ENCODE peak calls at places on chromosomes 2 and 18, in six cellular contexts. G is A549, S is HepG2, R is K562, F is H1, N is SK-N-SH. T is an unnamed sample.

GRCh38 chr2:223042704-223043118 is 9.3 kb upstream of the KCNE4 start:
- DNase-seq in S (no peak), N (no peak), G (peak), R (peak), F (no peak), T (no peak)

GRCh38 chr2:172179045-172179742 is 76.5 kb upstream of the DLX2 start:
- DNase-seq in F (no peak), R (no peak), S (no peak), N (no peak), G (no peak), T (no peak)

GRCh38 chr2:73031725-73032701 is 39.5 kb downstream of the SFXN5 start:
- DNase-seq in G (peak), F (no peak), R (no peak), N (no peak), S (peak), T (no peak)

GRCh38 chr2:119659601-119660342 is 19.2 kb upstream of the TMEM177 start:
- DNase-seq in N (peak), R (peak), S (peak), G (peak), F (peak), T (no peak)

GRCh38 chr2:42196403-42197267 is 27.5 kb downstream of the EML4 start:
- DNase-seq in G (peak), N (peak), R (peak), S (peak), F (no peak), T (peak)

GRCh38 chr2:143632751-143633374 is 503.6 kb downstream of the ARHGAP15 start:
- DNase-seq in S (no peak), N (no peak), G (no peak), F (no peak), R (no peak), T (no peak)

GRCh38 chr2:20182241-20182931 is 42.5 kb downstream of the SDC1 start:
- DNase-seq in F (no peak), R (peak), G (peak), S (no peak), N (no peak), T (no peak)

GRCh38 chr2:160014227-160014626 is 48.2 kb downstream of the PLA2R1 start:
- DNase-seq in F (no peak), S (no peak), N (no peak), R (no peak), G (no peak), T (no peak)

GRCh38 chr2:230682546-230682945 is 30.1 kb upstream of the CAB39 start:
- DNase-seq in F (no peak), G (no peak), N (no peak), R (no peak), S (no peak), T (no peak)

GRCh38 chr2:240685771-240686371 is 3.2 kb upstream of the AQP12B start:
- DNase-seq in R (peak), F (peak), S (no peak), N (peak), G (no peak), T (no peak)

GRCh38 chr2:3492951-3493609 is 26.3 kb downstream of the ADI1 start:
- DNase-seq in N (peak), G (no peak), F (no peak), R (no peak), S (peak), T (no peak)

GRCh38 chr2:233059547-233059796 is 670 bp upstream of the INPP5D start:
- DNase-seq in R (no peak), N (no peak), G (no peak), F (no peak), S (peak), T (no peak)

GRCh38 chr18:57002627-57003026 is 144.3 kb upstream of the BOD1L2 start:
- DNase-seq in N (no peak), F (no peak), S (peak), G (no peak), R (no peak), T (no peak)

GRCh38 chr2:195094330-195094729 is 562.7 kb upstream of the SLC39A10 start:
- DNase-seq in F (no peak), N (no peak), R (no peak), G (peak), S (no peak), T (peak)

GRCh38 chr2:16257001-16257724 is 316.8 kb downstream of the MYCN start:
- DNase-seq in R (no peak), N (no peak), S (no peak), G (no peak), F (no peak), T (no peak)

GRCh38 chr18:48336332-48336731 is 72.9 kb downstream of the ZBTB7C start:
- DNase-seq in F (no peak), G (no peak), R (peak), S (no peak), N (no peak), T (no peak)

GRCh38 chr2:194333091-194333490 is 1323.9 kb upstream of the SLC39A10 start:
- DNase-seq in S (no peak), N (no peak), F (no peak), R (no peak), G (no peak), T (no peak)

GRCh38 chr2:27223416-27223815 is 6.2 kb downstream of the CAD start:
- DNase-seq in N (no peak), F (no peak), R (no peak), S (no peak), G (no peak), T (no peak)

GRCh38 chr2:217899231-217900009 is 103.4 kb downstream of the TNS1 start:
- DNase-seq in R (peak), N (peak), G (peak), F (peak), S (peak), T (no peak)

GRCh38 chr2:108583903-108584520 is 49.7 kb downstream of the LIMS1 start:
- DNase-seq in N (peak), F (no peak), R (peak), S (peak), G (peak), T (no peak)

GRCh38 chr18:37419866-37420265 is 145.7 kb downstream of the CELF4 start:
- DNase-seq in R (no peak), F (no peak), N (no peak), G (no peak), S (no peak), T (no peak)

GRCh38 chr18:77090546-77091200 is 41.9 kb downstream of the MBP start:
- DNase-seq in N (no peak), S (no peak), G (no peak), F (no peak), R (no peak), T (no peak)

DNA sequence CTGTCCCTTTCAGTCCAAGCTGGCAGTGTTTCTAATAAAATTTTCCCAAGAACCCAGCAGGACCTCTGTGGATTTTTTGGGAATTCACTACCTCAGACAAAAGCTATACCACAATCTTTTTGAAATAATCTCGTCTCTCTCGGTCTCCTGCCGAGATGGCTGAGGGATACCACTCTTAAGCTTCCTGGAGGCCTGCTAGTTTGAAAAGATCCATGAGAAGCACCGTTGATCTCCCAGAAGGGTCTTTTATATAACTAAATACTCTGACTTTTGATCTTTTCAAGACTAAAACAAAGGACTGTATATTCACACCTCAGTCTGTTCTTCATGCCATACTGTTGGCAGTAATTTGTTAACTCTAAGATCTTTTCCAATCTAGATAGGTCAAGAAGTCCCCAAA is 141.7 kb downstream of the UPP2 start:
- DNase-seq in R (no peak), N (no peak), S (no peak), F (no peak), G (no peak), T (no peak)
- TF ChIP-seq CHD2 in R (no peak), N (no peak), S (no peak), F (no peak), G (no peak), T (no peak)

DNA sequence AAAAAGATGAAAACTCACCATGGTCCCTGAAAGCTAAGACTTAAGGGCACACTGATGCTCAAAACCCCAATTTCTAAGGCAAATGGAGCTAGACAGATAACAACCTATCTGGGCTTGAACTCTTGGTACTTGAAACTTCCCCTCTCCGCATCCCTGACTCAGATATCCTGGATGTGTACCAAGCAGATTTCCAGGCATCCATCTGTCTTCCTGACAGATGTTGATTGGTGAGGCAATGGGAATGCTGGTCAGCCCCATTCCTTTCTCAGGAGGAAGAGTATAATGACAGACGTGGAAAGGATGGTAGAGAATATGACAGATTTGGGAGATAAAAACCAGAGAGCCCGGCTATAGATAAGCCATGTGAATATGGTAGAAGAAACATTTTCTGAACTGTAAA is 69.2 kb downstream of the ADD2 start:
- DNase-seq in G (no peak), N (peak), R (no peak), F (no peak), S (no peak), T (no peak)
- TF ChIP-seq RFX5 in G (no peak), N (no peak), R (no peak), F (no peak), S (no peak), T (no peak)

GRCh38 chr2:25587361-25587760 is 86.0 kb downstream of the DTNB start:
- DNase-seq in G (no peak), R (no peak), S (no peak), N (peak), F (no peak), T (no peak)
- TF ChIP-seq CHD2 in G (no peak), R (no peak), S (no peak), N (no peak), F (no peak), T (peak)

GRCh38 chr2:128557069-128557468 is 238.4 kb upstream of the HS6ST1 start:
- DNase-seq in G (no peak), N (no peak), S (no peak), R (no peak), F (no peak), T (no peak)

GRCh38 chr2:128558895-128559532 is 240.3 kb upstream of the HS6ST1 start:
- DNase-seq in F (no peak), G (no peak), S (no peak), N (no peak), R (no peak), T (no peak)

GRCh38 chr2:128559533-128560515 is 241.2 kb upstream of the HS6ST1 start:
- DNase-seq in N (no peak), G (no peak), F (no peak), S (no peak), R (no peak), T (no peak)

GRCh38 chr2:128556633-128557032 is 238.0 kb upstream of the HS6ST1 start:
- DNase-seq in N (no peak), F (no peak), R (no peak), S (no peak), G (no peak), T (no peak)

DNA sequence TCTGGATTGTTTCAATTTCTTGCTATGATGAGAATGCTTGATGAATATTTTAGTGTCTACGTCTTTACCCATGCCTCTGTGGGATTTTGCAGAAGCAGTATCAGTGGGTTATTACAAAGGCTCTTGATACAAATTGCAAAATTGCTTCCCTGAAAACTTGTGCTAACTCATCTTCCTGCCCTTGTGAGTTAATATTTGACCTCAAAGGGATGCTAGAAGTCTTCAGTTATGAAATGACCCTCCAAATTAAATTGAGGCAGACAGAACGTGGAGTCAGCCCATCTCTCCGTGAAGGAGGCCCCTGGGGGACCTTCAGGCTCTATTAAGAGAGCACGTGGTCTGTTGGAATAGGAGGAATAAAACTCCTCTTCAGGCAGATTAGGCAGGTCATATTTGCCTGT is 239.2 kb upstream of the HS6ST1 start:
- DNase-seq in R (no peak), F (no peak), N (no peak), G (no peak), S (no peak), T (no peak)
- TF ChIP-seq RFX5 in R (no peak), F (no peak), N (no peak), G (no peak), S (no peak), T (no peak)

GRCh38 chr2:145169285-145169684 is 649.4 kb upstream of the ZEB2 start:
- DNase-seq in G (no peak), F (no peak), N (no peak), S (no peak), R (no peak), T (no peak)
- TF ChIP-seq CHD2 in G (no peak), F (no peak), N (no peak), S (no peak), R (no peak), T (no peak)

GRCh38 chr2:95379616-95379925 is 22.9 kb upstream of the FAHD2A start:
- DNase-seq in F (peak), S (no peak), R (peak), N (no peak), G (no peak), T (no peak)
- TF ChIP-seq RFX5 in F (no peak), S (no peak), R (no peak), N (no peak), G (no peak), T (no peak)

GRCh38 chr2:239466046-239466754 is 65.4 kb upstream of the HDAC4 start:
- DNase-seq in S (no peak), F (no peak), R (no peak), N (no peak), G (no peak), T (no peak)

GRCh38 chr2:239465017-239466001 is 64.5 kb upstream of the HDAC4 start:
- DNase-seq in F (no peak), G (peak), S (no peak), N (no peak), R (no peak), T (no peak)

GRCh38 chr2:239462671-239463506 is 62.1 kb upstream of the HDAC4 start:
- DNase-seq in R (no peak), S (no peak), G (no peak), N (no peak), F (peak), T (no peak)

GRCh38 chr2:239463541-239464165 is 62.8 kb upstream of the HDAC4 start:
- DNase-seq in S (no peak), G (no peak), N (no peak), F (no peak), R (no peak), T (no peak)

DNA sequence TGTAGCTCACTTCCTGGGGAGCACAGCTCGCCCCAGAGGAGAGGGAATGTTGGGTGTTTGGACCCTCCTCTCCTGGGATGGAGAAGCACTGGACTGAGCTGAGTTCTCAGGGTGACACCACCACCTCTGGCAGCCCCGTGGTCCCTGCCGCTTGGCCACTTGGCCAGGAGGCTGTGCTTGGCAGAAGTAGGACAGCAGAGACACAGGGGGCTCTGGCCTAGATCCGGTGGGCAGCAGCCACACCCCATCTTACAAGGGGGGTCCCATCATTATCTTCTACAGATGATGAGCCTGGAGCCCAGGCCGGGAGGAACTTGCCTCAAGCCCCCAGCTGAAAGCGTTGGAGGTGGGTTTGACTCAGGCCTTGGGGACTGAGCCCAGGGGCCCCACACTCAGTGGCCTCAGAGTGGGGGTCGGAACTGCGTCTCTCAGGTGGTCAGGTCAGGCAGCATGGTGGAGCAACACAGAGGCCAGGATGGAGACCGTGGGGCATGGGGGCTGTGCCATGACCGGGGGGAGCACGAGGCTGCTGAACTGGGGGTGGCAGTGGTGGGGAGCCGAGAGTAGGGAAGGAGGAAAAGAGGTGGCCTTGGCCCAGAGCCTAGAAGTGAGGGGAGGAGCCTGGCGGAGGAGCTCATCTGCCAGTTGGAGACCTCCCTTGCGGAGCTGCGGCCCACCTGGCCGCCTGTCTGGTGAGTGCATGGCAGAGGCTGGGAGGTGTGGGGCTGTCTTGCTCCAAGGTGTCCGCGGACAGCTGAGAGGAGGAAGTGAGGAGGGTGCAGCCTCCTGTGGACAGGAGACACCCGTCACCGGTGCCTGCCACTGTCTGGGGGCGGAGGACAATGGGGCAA is 63.6 kb upstream of the HDAC4 start:
- DNase-seq in S (no peak), F (no peak), G (no peak), N (no peak), R (no peak), T (no peak)
- TF ChIP-seq CHD2 in S (no peak), F (no peak), G (no peak), N (no peak), R (no peak), T (no peak)

GRCh38 chr2:156626931-156627330 is 190.8 kb downstream of the GPD2 start:
- DNase-seq in F (no peak), R (no peak), S (no peak), G (no peak), N (no peak), T (no peak)

GRCh38 chr2:156630579-156631337 is 194.6 kb downstream of the GPD2 start:
- DNase-seq in F (peak), R (no peak), S (no peak), N (no peak), G (no peak), T (no peak)

GRCh38 chr2:156622491-156622890 is 186.3 kb downstream of the GPD2 start:
- DNase-seq in F (no peak), G (no peak), N (no peak), S (no peak), R (no peak), T (no peak)

DNA sequence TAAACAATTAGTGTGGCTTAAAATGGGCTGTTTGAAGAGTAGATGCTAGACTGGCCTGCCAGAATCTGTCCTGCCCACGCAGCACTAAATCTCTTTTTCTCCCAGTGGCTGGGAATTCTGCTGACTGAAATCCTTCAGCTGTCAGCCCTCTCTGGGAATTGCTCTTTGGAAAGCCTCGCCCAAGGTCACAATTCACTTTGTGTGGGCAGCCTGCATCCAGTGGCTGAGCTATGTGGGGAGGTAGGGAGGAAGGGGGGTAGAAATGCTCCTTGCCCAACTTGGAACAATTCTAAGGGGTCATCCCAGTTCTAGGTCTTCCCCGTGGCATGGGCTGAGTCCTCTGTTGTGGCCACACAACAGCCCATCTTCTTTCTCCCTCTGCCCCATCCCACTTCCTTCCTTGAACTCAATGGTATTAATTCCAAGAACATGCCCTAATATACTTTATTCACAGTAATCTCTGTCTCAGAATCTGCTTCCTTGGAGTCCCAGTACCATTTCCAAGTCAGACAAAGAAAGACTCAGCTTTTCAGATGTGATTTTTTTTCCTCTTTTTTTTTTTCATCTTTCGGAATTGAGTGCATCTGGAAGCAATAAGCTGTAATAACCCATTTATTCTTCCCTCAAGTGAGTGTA is 189.3 kb downstream of the GPD2 start:
- DNase-seq in S (no peak), N (no peak), R (no peak), G (no peak), F (no peak), T (no peak)
- TF ChIP-seq RFX5 in S (no peak), N (no peak), R (no peak), G (no peak), F (no peak), T (no peak)

GRCh38 chr2:101087638-101088037 is 63.5 kb downstream of the TBC1D8 start:
- DNase-seq in S (no peak), G (no peak), N (no peak), F (no peak), R (no peak), T (no peak)
- TF ChIP-seq CHD2 in S (no peak), G (no peak), N (no peak), F (no peak), R (no peak), T (no peak)

T was measured in GM12878.